ENCODE peak calls at places on chromosome 18, in nine cellular contexts. G is colonic mucosa; Y is ACHN; B is ascending aorta; A is stimulated activated CD4-positive, alpha-beta T cell treated with anti-CD3 and anti-CD28 coated beads, Interleukin-15, amount 100 ng/mL, for 24 hours; Q is adrenal gland; H is NCI-H2029 treated with DMSO at 0.1 percent for 48 hours; I is NB4; V is uterus. T is an unnamed sample.

GRCh38 chr18:10420561-10421352 is 33.7 kb upstream of the APCDD1 start:
- DNase-seq in G (no peak), Y (no peak), B (no peak), A (no peak), Q (no peak), H (no peak), I (no peak), V (no peak), T (peak)

GRCh38 chr18:45764000-45764686 is 40.2 kb downstream of the SLC14A1 start:
- DNase-seq in G (no peak), Y (no peak), B (no peak), A (no peak), Q (no peak), H (no peak), I (peak), V (no peak), T (no peak)

GRCh38 chr18:13239557-13239956 is 21.0 kb downstream of the LDLRAD4 start:
- DNase-seq in G (no peak), Y (no peak), B (peak), A (no peak), Q (no peak), H (no peak), I (no peak), V (no peak), T (no peak)

GRCh38 chr18:36786686-36787085 is 42.1 kb downstream of the TPGS2 start:
- DNase-seq in G (no peak), Y (peak), B (peak), A (no peak), Q (peak), H (no peak), I (no peak), V (peak), T (no peak)

GRCh38 chr18:2478662-2479061 is 92.6 kb downstream of the METTL4 start:
- DNase-seq in G (no peak), Y (no peak), B (no peak), A (no peak), Q (no peak), H (no peak), I (no peak), V (no peak), T (no peak)

GRCh38 chr18:12278765-12279682 is 24.9 kb downstream of the CIDEA start:
- DNase-seq in G (peak), Y (no peak), B (peak), A (no peak), Q (peak), H (no peak), I (no peak), V (peak), T (no peak)

GRCh38 chr18:49819071-49819662 is 5.8 kb upstream of the ACAA2 start:
- DNase-seq in G (no peak), Y (no peak), B (no peak), A (no peak), Q (no peak), H (no peak), I (no peak), V (no peak), T (no peak)

GRCh38 chr18:74508821-74509225 is 12.7 kb downstream of the CNDP2 start:
- DNase-seq in G (no peak), Y (no peak), B (peak), A (no peak), Q (no peak), H (no peak), I (no peak), V (no peak), T (no peak)

GRCh38 chr18:57831597-57832377 is 28.7 kb upstream of the ATP8B1 start:
- DNase-seq in G (no peak), Y (no peak), B (no peak), A (no peak), Q (no peak), H (no peak), I (no peak), V (no peak), T (no peak)

GRCh38 chr18:45569566-45569965 is 45.7 kb upstream of the SLC14A2 start:
- DNase-seq in G (no peak), Y (no peak), B (no peak), A (no peak), Q (peak), H (peak), I (no peak), V (no peak), T (no peak)

GRCh38 chr18:73636355-73636754 is 511.3 kb downstream of the FBXO15 start:
- DNase-seq in G (no peak), Y (no peak), B (no peak), A (no peak), Q (no peak), H (no peak), I (no peak), V (no peak), T (no peak)

GRCh38 chr18:64639536-64639935 is 490.6 kb upstream of the LINC00305 start:
- DNase-seq in G (no peak), Y (peak), B (no peak), A (no peak), Q (no peak), H (no peak), I (no peak), V (no peak), T (no peak)

GRCh38 chr18:79496237-79496977 is 100.7 kb downstream of the NFATC1 start:
- DNase-seq in G (no peak), Y (no peak), B (peak), A (no peak), Q (no peak), H (no peak), I (no peak), V (peak), T (peak)

GRCh38 chr18:13800505-13801259 is 23.3 kb upstream of the MC5R start:
- DNase-seq in G (peak), Y (peak), B (peak), A (peak), Q (peak), H (peak), I (no peak), V (peak), T (peak)

GRCh38 chr18:58280159-58280540 is 236.1 kb downstream of the NEDD4L start:
- DNase-seq in G (no peak), Y (no peak), B (no peak), A (no peak), Q (no peak), H (no peak), I (no peak), V (no peak), T (no peak)

GRCh38 chr18:79396431-79397287 is 929 bp downstream of the NFATC1 start:
- DNase-seq in G (peak), Y (peak), B (no peak), A (peak), Q (no peak), H (no peak), I (peak), V (peak), T (no peak)

GRCh38 chr18:3525870-3526420 is 76.0 kb downstream of the TGIF1 start:
- DNase-seq in G (no peak), Y (no peak), B (no peak), A (peak), Q (no peak), H (no peak), I (peak), V (no peak), T (no peak)

GRCh38 chr18:29160123-29160522 is 983.2 kb upstream of the CDH2 start:
- DNase-seq in G (no peak), Y (no peak), B (no peak), A (no peak), Q (no peak), H (peak), I (no peak), V (no peak), T (no peak)

GRCh38 chr18:9403795-9404564 is 69.4 kb downstream of the TWSG1 start:
- DNase-seq in G (no peak), Y (no peak), B (no peak), A (peak), Q (no peak), H (no peak), I (peak), V (no peak), T (no peak)

GRCh38 chr18:77002496-77002895 is 130.1 kb downstream of the MBP start:
- DNase-seq in G (no peak), Y (no peak), B (no peak), A (no peak), Q (no peak), H (no peak), I (no peak), V (no peak), T (no peak)

GRCh38 chr18:75625966-75626365 is 198.5 kb upstream of the SMIM21 start:
- DNase-seq in G (no peak), Y (no peak), B (no peak), A (no peak), Q (no peak), H (no peak), I (no peak), V (no peak), T (no peak)

GRCh38 chr18:52311331-52311730 is 28.7 kb upstream of the DCC start:
- DNase-seq in G (no peak), Y (no peak), B (no peak), A (no peak), Q (no peak), H (no peak), I (no peak), V (no peak), T (no peak)

GRCh38 chr18:36376361-36376760 is 78.8 kb downstream of the FHOD3 start:
- DNase-seq in G (no peak), Y (no peak), B (no peak), A (no peak), Q (no peak), H (no peak), I (no peak), V (no peak), T (no peak)

GRCh38 chr18:31044926-31045325 is 2.4 kb upstream of the DSC3 start:
- DNase-seq in G (no peak), Y (no peak), B (no peak), A (no peak), Q (no peak), H (no peak), I (no peak), V (no peak), T (no peak)

GRCh38 chr18:76386886-76387285 is 108.2 kb downstream of the ZNF516 start:
- DNase-seq in G (no peak), Y (no peak), B (peak), A (no peak), Q (no peak), H (no peak), I (no peak), V (peak), T (no peak)